ENCODE peak calls at places on chromosome 13, in nine cellular contexts. One of them, this sample, is unnamed.

GRCh38 chr13:32674503-32674902 is 88.3 kb downstream of the PDS5B start:
- DNase-seq in neuronal stem cell: no peak
- DNase-seq in prostate gland: no peak
- DNase-seq in PC-3: no peak
- DNase-seq in PC-9: no peak
- DNase-seq in H9: no peak
- DNase-seq in fibroblast of lung: no peak
- DNase-seq in tibial artery: no peak
- DNase-seq in colonic mucosa: no peak
- DNase-seq in this sample: no peak

GRCh38 chr13:51623473-51623872 is 39.2 kb downstream of the WDFY2 start:
- DNase-seq in tibial artery: no peak
- DNase-seq in fibroblast of lung: peak; percentile 50
- DNase-seq in neuronal stem cell: no peak
- DNase-seq in PC-9: no peak
- DNase-seq in colonic mucosa: no peak
- DNase-seq in prostate gland: no peak
- DNase-seq in H9: no peak
- DNase-seq in PC-3: no peak
- DNase-seq in this sample: no peak

GRCh38 chr13:74040200-74040599 is 94.0 kb downstream of the KLF12 start:
- DNase-seq in PC-3: peak; percentile 31
- DNase-seq in fibroblast of lung: peak; percentile 19
- DNase-seq in H9: peak; percentile 88
- DNase-seq in tibial artery: no peak
- DNase-seq in PC-9: no peak
- DNase-seq in neuronal stem cell: peak; percentile 48
- DNase-seq in colonic mucosa: peak; percentile 62
- DNase-seq in prostate gland: no peak
- DNase-seq in this sample: peak; percentile 66

GRCh38 chr13:53783466-53783865 is 754.9 kb downstream of the OLFM4 start:
- DNase-seq in prostate gland: no peak
- DNase-seq in PC-3: no peak
- DNase-seq in fibroblast of lung: no peak
- DNase-seq in PC-9: no peak
- DNase-seq in tibial artery: no peak
- DNase-seq in colonic mucosa: no peak
- DNase-seq in neuronal stem cell: no peak
- DNase-seq in H9: no peak
- DNase-seq in this sample: no peak

GRCh38 chr13:25982908-25983307 is 68.9 kb downstream of the SHISA2 start:
- DNase-seq in neuronal stem cell: no peak
- DNase-seq in PC-9: no peak
- DNase-seq in fibroblast of lung: no peak
- DNase-seq in PC-3: no peak
- DNase-seq in H9: no peak
- DNase-seq in tibial artery: no peak
- DNase-seq in prostate gland: no peak
- DNase-seq in colonic mucosa: no peak
- DNase-seq in this sample: no peak

GRCh38 chr13:113406321-113407102 is 42.6 kb upstream of the GRTP1 start:
- DNase-seq in PC-9: no peak
- DNase-seq in H9: peak; percentile 22
- DNase-seq in prostate gland: no peak
- DNase-seq in tibial artery: peak; percentile 63
- DNase-seq in neuronal stem cell: no peak
- DNase-seq in PC-3: no peak
- DNase-seq in colonic mucosa: no peak
- DNase-seq in fibroblast of lung: peak; percentile 35
- DNase-seq in this sample: no peak

GRCh38 chr13:23960566-23961156 is 63.4 kb upstream of the C1QTNF9B start:
- DNase-seq in PC-3: peak; percentile 73
- DNase-seq in prostate gland: no peak
- DNase-seq in fibroblast of lung: peak; percentile 48
- DNase-seq in tibial artery: no peak
- DNase-seq in colonic mucosa: no peak
- DNase-seq in neuronal stem cell: peak; percentile 23
- DNase-seq in H9: no peak
- DNase-seq in PC-9: peak; percentile 40
- DNase-seq in this sample: peak; percentile 5

GRCh38 chr13:74250738-74251190 is 116.6 kb upstream of the KLF12 start:
- DNase-seq in neuronal stem cell: no peak
- DNase-seq in fibroblast of lung: peak; percentile 74
- DNase-seq in prostate gland: no peak
- DNase-seq in tibial artery: no peak
- DNase-seq in H9: no peak
- DNase-seq in PC-3: peak; percentile 50
- DNase-seq in colonic mucosa: no peak
- DNase-seq in PC-9: no peak
- DNase-seq in this sample: no peak

GRCh38 chr13:44972956-44973581 is 16.2 kb downstream of the NUFIP1 start:
- DNase-seq in H9: no peak
- DNase-seq in PC-3: peak; percentile 57
- DNase-seq in PC-9: no peak
- DNase-seq in neuronal stem cell: no peak
- DNase-seq in tibial artery: no peak
- DNase-seq in colonic mucosa: no peak
- DNase-seq in prostate gland: no peak
- DNase-seq in fibroblast of lung: peak; percentile 41
- DNase-seq in this sample: no peak

GRCh38 chr13:28147489-28147888 is 9.1 kb downstream of the PAN3 start:
- DNase-seq in PC-9: peak; percentile 49
- DNase-seq in prostate gland: no peak
- DNase-seq in H9: no peak
- DNase-seq in PC-3: peak; percentile 2
- DNase-seq in colonic mucosa: no peak
- DNase-seq in tibial artery: no peak
- DNase-seq in neuronal stem cell: no peak
- DNase-seq in fibroblast of lung: no peak
- DNase-seq in this sample: no peak

GRCh38 chr13:28532226-28533048 is 37.5 kb upstream of the FLT1 start:
- DNase-seq in H9: peak; percentile 57
- DNase-seq in fibroblast of lung: no peak
- DNase-seq in PC-9: no peak
- DNase-seq in prostate gland: no peak
- DNase-seq in neuronal stem cell: peak; percentile 47
- DNase-seq in PC-3: no peak
- DNase-seq in colonic mucosa: no peak
- DNase-seq in tibial artery: no peak
- DNase-seq in this sample: no peak

GRCh38 chr13:27194895-27195764 is 23.5 kb upstream of the USP12 start:
- DNase-seq in neuronal stem cell: peak; percentile 35
- DNase-seq in prostate gland: no peak
- DNase-seq in colonic mucosa: no peak
- DNase-seq in PC-9: peak; percentile 96
- DNase-seq in H9: peak; percentile 35
- DNase-seq in fibroblast of lung: peak; percentile 96
- DNase-seq in tibial artery: no peak
- DNase-seq in PC-3: peak; percentile 95
- DNase-seq in this sample: no peak

GRCh38 chr13:71718931-71719330 is 148.1 kb downstream of the DACH1 start:
- DNase-seq in neuronal stem cell: no peak
- DNase-seq in tibial artery: no peak
- DNase-seq in fibroblast of lung: no peak
- DNase-seq in colonic mucosa: no peak
- DNase-seq in prostate gland: no peak
- DNase-seq in PC-9: no peak
- DNase-seq in PC-3: no peak
- DNase-seq in H9: no peak
- DNase-seq in this sample: no peak

GRCh38 chr13:36981156-36981743 is 17.9 kb downstream of the ALG5 start:
- DNase-seq in colonic mucosa: no peak
- DNase-seq in prostate gland: no peak
- DNase-seq in PC-9: no peak
- DNase-seq in neuronal stem cell: no peak
- DNase-seq in PC-3: peak; percentile 62
- DNase-seq in H9: no peak
- DNase-seq in fibroblast of lung: peak; percentile 53
- DNase-seq in tibial artery: no peak
- DNase-seq in this sample: no peak

GRCh38 chr13:59531571-59532091 is 632.1 kb downstream of the DIAPH3 start:
- DNase-seq in fibroblast of lung: peak; percentile 87
- DNase-seq in prostate gland: peak; percentile 25
- DNase-seq in H9: peak; percentile 68
- DNase-seq in colonic mucosa: peak; percentile 64
- DNase-seq in tibial artery: peak; percentile 82
- DNase-seq in PC-9: no peak
- DNase-seq in neuronal stem cell: no peak
- DNase-seq in PC-3: peak; percentile 77
- DNase-seq in this sample: peak; percentile 25

GRCh38 chr13:75222031-75222430 is 259.9 kb downstream of the TBC1D4 start:
- DNase-seq in colonic mucosa: no peak
- DNase-seq in tibial artery: no peak
- DNase-seq in H9: no peak
- DNase-seq in PC-9: no peak
- DNase-seq in fibroblast of lung: peak; percentile 54
- DNase-seq in PC-3: no peak
- DNase-seq in neuronal stem cell: no peak
- DNase-seq in prostate gland: no peak
- DNase-seq in this sample: no peak

GRCh38 chr13:44331446-44331845 is 42.2 kb upstream of the SERP2 start:
- DNase-seq in tibial artery: no peak
- DNase-seq in H9: no peak
- DNase-seq in colonic mucosa: no peak
- DNase-seq in fibroblast of lung: peak; percentile 58
- DNase-seq in PC-9: no peak
- DNase-seq in neuronal stem cell: no peak
- DNase-seq in prostate gland: no peak
- DNase-seq in PC-3: no peak
- DNase-seq in this sample: no peak

DNA sequence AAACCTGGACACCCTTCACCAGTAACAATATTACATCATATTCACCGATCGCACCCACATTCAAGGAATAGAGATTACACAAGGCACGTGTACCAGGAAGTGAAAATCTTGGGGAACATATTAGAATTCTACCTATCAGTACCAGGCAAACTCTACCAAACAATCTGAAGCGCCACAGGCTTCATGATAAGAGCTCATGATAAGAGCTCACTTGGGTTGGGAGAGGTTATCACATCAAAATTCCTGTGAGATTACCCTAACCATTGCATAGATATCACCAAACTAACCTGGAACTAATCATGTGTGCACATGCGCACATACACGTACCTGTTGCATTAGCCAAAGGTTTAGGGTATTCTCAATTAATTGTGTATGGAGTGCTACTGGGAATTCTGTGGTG is 1861.3 kb downstream of the PCDH9 start:
- DNase-seq in neuronal stem cell: no peak
- DNase-seq in prostate gland: no peak
- DNase-seq in PC-9: no peak
- DNase-seq in fibroblast of lung: no peak
- DNase-seq in PC-3: no peak
- DNase-seq in H9: no peak
- DNase-seq in tibial artery: no peak
- DNase-seq in colonic mucosa: no peak
- DNase-seq in this sample: no peak
- H3K4me1 ChIP-seq in neuronal stem cell: no peaks in the 10 kb centered on the region
- H3K4me1 ChIP-seq in prostate gland: no peaks in the 10 kb centered on the region
- H3K4me1 ChIP-seq in PC-9: no peaks in the 10 kb centered on the region
- H3K4me1 ChIP-seq in fibroblast of lung: no peaks in the 10 kb centered on the region
- H3K4me1 ChIP-seq in PC-3: no peaks in the 10 kb centered on the region
- H3K4me1 ChIP-seq in H9: no peaks in the 10 kb centered on the region
- H3K4me1 ChIP-seq in tibial artery: no peaks in the 10 kb centered on the region
- H3K4me1 ChIP-seq in colonic mucosa: no peaks in the 10 kb centered on the region
- H3K4me1 ChIP-seq in this sample: no peaks in the 10 kb centered on the region

DNA sequence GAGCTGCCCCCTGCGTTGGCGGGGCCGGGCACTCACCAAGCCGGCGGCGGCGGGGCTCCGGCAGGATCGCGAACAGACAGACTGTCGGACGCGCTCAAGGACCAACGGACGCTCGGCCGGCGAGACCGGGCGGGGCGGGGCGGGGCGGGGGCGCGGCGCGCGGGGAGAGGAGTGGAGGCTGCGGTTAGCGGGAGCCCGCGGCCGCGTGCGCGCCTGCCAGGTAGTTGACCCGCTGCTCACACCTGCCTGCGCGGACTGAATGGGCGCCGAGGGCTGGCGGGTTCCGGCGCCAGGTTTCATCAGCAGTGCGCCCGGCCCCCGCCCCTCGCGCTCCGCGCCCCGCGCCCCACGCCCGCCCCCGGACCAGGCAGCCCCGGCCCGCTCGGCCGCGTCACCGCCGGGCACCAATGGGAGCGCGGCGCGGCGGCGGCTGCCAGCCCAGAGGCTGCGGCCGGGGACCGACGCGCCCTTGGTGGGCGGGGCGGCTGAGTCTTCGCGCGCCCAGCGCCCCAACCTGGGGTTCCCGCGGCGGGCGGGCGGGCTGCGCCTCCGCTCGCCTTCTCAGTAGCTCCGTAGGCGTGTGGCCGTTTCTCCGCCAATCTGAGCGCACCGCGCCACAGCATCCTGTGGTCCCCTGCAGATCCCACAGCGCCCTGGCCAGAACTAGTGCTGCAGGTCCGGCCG is at the start of gene SLC7A1:
- DNase-seq in PC-3: peak; percentile 90
- DNase-seq in neuronal stem cell: peak; percentile 81
- DNase-seq in prostate gland: peak; percentile 80
- DNase-seq in H9: peak; percentile 92
- DNase-seq in colonic mucosa: peak; percentile 77
- DNase-seq in PC-9: peak; percentile 70
- DNase-seq in fibroblast of lung: peak; percentile 85
- DNase-seq in tibial artery: peak; percentile 87
- DNase-seq in this sample: peak; percentile 60
- H3K27ac ChIP-seq in PC-3: peak within 1 kb of the TSS; percentile 49
- H3K27ac ChIP-seq in neuronal stem cell: no peak within 1 kb of the TSS
- H3K27ac ChIP-seq in prostate gland: peak within 1 kb of the TSS; percentile 82
- H3K27ac ChIP-seq in H9: no peak within 1 kb of the TSS
- H3K27ac ChIP-seq in colonic mucosa: peak within 1 kb of the TSS; percentile 89
- H3K27ac ChIP-seq in PC-9: peak within 1 kb of the TSS; percentile 87
- H3K27ac ChIP-seq in fibroblast of lung: peak within 1 kb of the TSS; percentile 86
- H3K27ac ChIP-seq in tibial artery: peak within 1 kb of the TSS; percentile 98
- H3K27ac ChIP-seq in this sample: no peak within 1 kb of the TSS

DNA sequence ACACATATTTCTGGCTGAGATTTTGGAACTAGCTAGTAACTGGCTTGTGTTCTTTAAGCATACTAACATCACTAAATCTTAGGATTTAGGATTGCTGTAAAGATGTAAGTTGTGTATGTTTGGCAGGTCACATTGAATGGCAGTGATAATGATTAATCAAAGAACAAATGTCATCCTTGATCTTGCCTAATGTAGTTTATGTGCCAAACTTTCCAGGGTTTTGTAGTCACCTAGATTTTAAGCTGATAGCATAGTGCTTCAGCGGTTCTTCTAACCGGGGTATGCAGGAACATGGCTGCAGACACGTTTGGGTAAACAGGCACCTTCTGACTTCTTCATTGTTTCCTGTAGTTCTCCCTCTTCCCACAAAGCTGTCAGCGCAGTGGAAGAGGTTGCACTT is 9.7 kb downstream of the CLN5 start:
- DNase-seq in PC-3: no peak
- DNase-seq in tibial artery: no peak
- DNase-seq in colonic mucosa: no peak
- DNase-seq in PC-9: no peak
- DNase-seq in H9: no peak
- DNase-seq in neuronal stem cell: no peak
- DNase-seq in prostate gland: no peak
- DNase-seq in fibroblast of lung: no peak
- DNase-seq in this sample: no peak
- H3K4me1 ChIP-seq in PC-3: peaks cover 15% of the 10 kb centered on the region
- H3K4me1 ChIP-seq in tibial artery: peaks cover 3% of the 10 kb centered on the region
- H3K4me1 ChIP-seq in colonic mucosa: no peaks in the 10 kb centered on the region
- H3K4me1 ChIP-seq in PC-9: no peaks in the 10 kb centered on the region
- H3K4me1 ChIP-seq in H9: no peaks in the 10 kb centered on the region
- H3K4me1 ChIP-seq in neuronal stem cell: no peaks in the 10 kb centered on the region
- H3K4me1 ChIP-seq in prostate gland: no peaks in the 10 kb centered on the region
- H3K4me1 ChIP-seq in fibroblast of lung: no peaks in the 10 kb centered on the region
- H3K4me1 ChIP-seq in this sample: no peaks in the 10 kb centered on the region

GRCh38 chr13:99150575-99151370 is 49.9 kb upstream of the UBAC2 start:
- DNase-seq in prostate gland: no peak
- DNase-seq in colonic mucosa: no peak
- DNase-seq in tibial artery: no peak
- DNase-seq in fibroblast of lung: peak; percentile 80
- DNase-seq in neuronal stem cell: no peak
- DNase-seq in H9: no peak
- DNase-seq in PC-9: peak; percentile 98
- DNase-seq in PC-3: peak; percentile 89
- DNase-seq in this sample: no peak
- H3K27ac ChIP-seq in prostate gland: no peak overlapping the region
- H3K27ac ChIP-seq in colonic mucosa: no peak overlapping the region
- H3K27ac ChIP-seq in tibial artery: no peak overlapping the region
- H3K27ac ChIP-seq in fibroblast of lung: no peak overlapping the region
- H3K27ac ChIP-seq in neuronal stem cell: no peak overlapping the region
- H3K27ac ChIP-seq in H9: no peak overlapping the region
- H3K27ac ChIP-seq in PC-9: peak overlapping the region; percentile 90
- H3K27ac ChIP-seq in PC-3: peak overlapping the region; percentile 72
- H3K27ac ChIP-seq in this sample: no peak overlapping the region